ENCODE peak calls at places on chromosomes 7 and 10, in eight cellular contexts. F, E, S, B, O, P, N and Y are unnamed samples.

GRCh38 chr7:91082038-91082437 is 182.2 kb upstream of the FZD1 start:
- DNase-seq in F (no peak), O (no peak), B (no peak), N (no peak), S (peak; percentile 58), P (no peak), E (no peak), Y (no peak)

GRCh38 chr10:44387853-44388251 is 3.0 kb upstream of the CXCL12 start:
- DNase-seq in O (peak; percentile 60), N (no peak), S (no peak), B (no peak), E (peak; percentile 42), P (no peak), F (no peak), Y (no peak)

GRCh38 chr10:132833421-132834111 is 47.6 kb upstream of the NKX6-2 start:
- DNase-seq in S (no peak), F (no peak), P (peak; percentile 46), E (no peak), B (no peak), N (no peak), O (no peak), Y (no peak)

GRCh38 chr7:36763084-36763807 is 39.0 kb upstream of the AOAH start:
- DNase-seq in E (no peak), O (no peak), S (peak; percentile 44), N (peak; percentile 24), F (no peak), P (no peak), B (no peak), Y (no peak)

GRCh38 chr10:47333532-47333931 is 11.3 kb downstream of the GDF2 start:
- DNase-seq in B (no peak), N (no peak), S (no peak), F (no peak), P (no peak), E (peak; percentile 14), O (no peak), Y (no peak)

GRCh38 chr7:73918926-73919693 is 58.2 kb downstream of the TMEM270 start:
- DNase-seq in B (no peak), O (peak; percentile 41), N (peak; percentile 85), P (no peak), F (no peak), S (no peak), E (peak; percentile 34), Y (no peak)

GRCh38 chr10:30752481-30752881 is 122.9 kb upstream of the LYZL2 start:
- DNase-seq in F (no peak), B (no peak), E (no peak), O (no peak), N (no peak), P (no peak), S (no peak), Y (no peak)

GRCh38 chr10:87861566-87861952 is 1.8 kb downstream of the KLLN start:
- DNase-seq in P (peak; percentile 67), E (peak; percentile 93), S (peak; percentile 91), N (peak; percentile 63), O (peak; percentile 89), F (peak; percentile 64), B (peak; percentile 47), Y (no peak)

GRCh38 chr7:96833701-96834453 is 124.2 kb upstream of the SEM1 start:
- DNase-seq in P (no peak), S (no peak), O (no peak), F (no peak), B (no peak), N (no peak), E (no peak), Y (no peak)

GRCh38 chr10:119522747-119523426 is 19.6 kb downstream of the RGS10 start:
- DNase-seq in S (no peak), F (no peak), B (no peak), N (no peak), P (no peak), E (no peak), O (no peak), Y (no peak)

GRCh38 chr10:112304460-112304859 is 21.3 kb downstream of the TECTB start:
- DNase-seq in E (no peak), P (no peak), N (no peak), F (no peak), B (no peak), S (no peak), O (no peak), Y (no peak)

GRCh38 chr7:4386190-4386589 is 295.9 kb upstream of the FOXK1 start:
- DNase-seq in N (no peak), E (no peak), S (no peak), F (no peak), P (no peak), O (no peak), B (no peak), Y (no peak)

GRCh38 chr10:126839094-126839761 is 66.0 kb upstream of the DOCK1 start:
- DNase-seq in O (no peak), E (peak; percentile 90), F (peak; percentile 88), P (no peak), B (no peak), S (no peak), N (peak; percentile 30), Y (no peak)

GRCh38 chr10:10351451-10351850 is 666.2 kb upstream of the CELF2 start:
- DNase-seq in E (no peak), B (no peak), F (no peak), S (no peak), P (no peak), N (no peak), O (no peak), Y (no peak)

GRCh38 chr10:98415710-98416077 is 712 bp upstream of the PYROXD2 start:
- DNase-seq in P (no peak), O (no peak), S (peak; percentile 53), B (no peak), F (no peak), N (no peak), E (no peak), Y (no peak)

GRCh38 chr7:42099076-42099836 is 137.8 kb downstream of the GLI3 start:
- DNase-seq in N (no peak), S (no peak), E (no peak), B (no peak), O (no peak), P (no peak), F (no peak), Y (no peak)

GRCh38 chr10:91409069-91409868 is 875 bp upstream of the HECTD2 start:
- DNase-seq in B (no peak), P (peak; percentile 71), S (peak; percentile 95), F (peak; percentile 69), O (peak; percentile 97), E (peak; percentile 93), N (peak; percentile 61), Y (peak; percentile 18)

GRCh38 chr10:101292194-101293006 is 61.6 kb upstream of the BTRC start:
- DNase-seq in N (peak; percentile 47), P (no peak), O (no peak), S (no peak), F (no peak), B (no peak), E (no peak), Y (no peak)

GRCh38 chr10:23172846-23173548 is 19.1 kb upstream of the PTF1A start:
- DNase-seq in E (no peak), S (no peak), P (no peak), F (no peak), O (no peak), N (peak; percentile 81), B (no peak), Y (no peak)

GRCh38 chr7:120775703-120776265 is 82.2 kb downstream of the TSPAN12 start:
- DNase-seq in S (no peak), N (no peak), P (no peak), E (no peak), B (no peak), O (no peak), F (no peak), Y (no peak)

GRCh38 chr10:124647421-124648130 is 96.6 kb downstream of the FAM53B start:
- DNase-seq in N (no peak), P (no peak), F (peak; percentile 80), E (peak; percentile 85), O (peak; percentile 82), B (peak; percentile 50), S (peak; percentile 52), Y (peak; percentile 50)

GRCh38 chr7:2071133-2071832 is 161.5 kb downstream of the MAD1L1 start:
- DNase-seq in F (no peak), S (no peak), E (no peak), B (no peak), P (no peak), N (peak; percentile 45), O (no peak), Y (no peak)
- H3K27ac ChIP-seq in F (no peak overlapping the region), S (no peak overlapping the region), E (no peak overlapping the region), B (no peak overlapping the region), P (no peak overlapping the region), N (no peak overlapping the region), O (no peak overlapping the region), Y (no peak overlapping the region)

GRCh38 chr7:35753761-35754603 is 46.9 kb upstream of the SEPTIN7 start:
- DNase-seq in N (no peak), B (no peak), P (no peak), O (peak; percentile 92), E (no peak), F (no peak), S (peak; percentile 93), Y (no peak)
- H3K36me3 ChIP-seq in N (no peaks in the 10 kb centered on the region), B (no peaks in the 10 kb centered on the region), P (no peaks in the 10 kb centered on the region), O (no peaks in the 10 kb centered on the region), E (no peaks in the 10 kb centered on the region), F (no peaks in the 10 kb centered on the region), S (no peaks in the 10 kb centered on the region), Y (no peaks in the 10 kb centered on the region)

GRCh38 chr7:45001826-45002225 is 1.8 kb downstream of the CCM2 start:
- DNase-seq in N (no peak), O (peak; percentile 27), E (peak; percentile 1), F (no peak), B (no peak), S (no peak), P (no peak), Y (no peak)
- H3K4me3 ChIP-seq in N (peak overlapping the region; percentile 70), O (no peak overlapping the region), E (no peak overlapping the region), F (no peak overlapping the region), B (peak overlapping the region; percentile 83), S (no peak overlapping the region), P (peak overlapping the region; percentile 91), Y (peak overlapping the region; percentile 83)

GRCh38 chr10:7475046-7475860 is 64.4 kb upstream of the SFMBT2 start:
- DNase-seq in B (no peak), F (no peak), N (peak; percentile 81), P (no peak), S (peak; percentile 12), O (peak; percentile 72), E (peak; percentile 71), Y (no peak)
- H3K27ac ChIP-seq in B (peak overlapping the region; percentile 65), F (no peak overlapping the region), N (no peak overlapping the region), P (no peak overlapping the region), S (no peak overlapping the region), O (peak overlapping the region; percentile 45), E (no peak overlapping the region), Y (no peak overlapping the region)

GRCh38 chr10:63150745-63151144 is 17.6 kb downstream of the NRBF2 start:
- DNase-seq in E (no peak), P (no peak), N (no peak), B (no peak), O (no peak), S (no peak), F (no peak), Y (no peak)
- H3K36me3 ChIP-seq in E (peaks cover 9% of the 10 kb centered on the region), P (no peaks in the 10 kb centered on the region), N (peaks cover 19% of the 10 kb centered on the region), B (peaks cover 3% of the 10 kb centered on the region), O (no peaks in the 10 kb centered on the region), S (peaks cover 9% of the 10 kb centered on the region), F (peaks cover 16% of the 10 kb centered on the region), Y (peaks cover 5% of the 10 kb centered on the region)

GRCh38 chr10:7409732-7410168 is 1.1 kb downstream of the SFMBT2 start:
- DNase-seq in S (no peak), E (no peak), O (no peak), N (no peak), F (no peak), B (no peak), P (no peak), Y (no peak)
- H3K4me3 ChIP-seq in S (peak overlapping the region; percentile 95), E (peak overlapping the region; percentile 88), O (peak overlapping the region; percentile 68), N (peak overlapping the region; percentile 96), F (peak overlapping the region; percentile 40), B (peak overlapping the region; percentile 100), P (peak overlapping the region; percentile 90), Y (peak overlapping the region; percentile 65)

GRCh38 chr10:29628912-29629526 is 5.8 kb downstream of the SVIL start:
- DNase-seq in F (no peak), E (no peak), B (no peak), N (no peak), O (no peak), S (no peak), P (no peak), Y (no peak)
- H3K27ac ChIP-seq in F (no peak overlapping the region), E (no peak overlapping the region), B (no peak overlapping the region), N (no peak overlapping the region), O (peak overlapping the region; percentile 90), S (peak overlapping the region; percentile 44), P (peak overlapping the region; percentile 15), Y (peak overlapping the region; percentile 90)